ENCODE peak calls at places on chromosomes 16 and 17, in five cellular contexts. X, E, C, V and K are unnamed samples.

GRCh38 chr16:85104147-85104546 is 8.1 kb downstream of the CIBAR2 start:
- DNase-seq in X (no peak), C (no peak), E (no peak), V (no peak), K (no peak)

GRCh38 chr17:65438708-65439294 is 122.6 kb downstream of the AXIN2 start:
- DNase-seq in C (no peak), E (no peak), X (peak), V (peak), K (no peak)

GRCh38 chr16:19474617-19475016 is 47.3 kb downstream of the GDE1 start:
- DNase-seq in C (no peak), V (no peak), E (no peak), X (no peak), K (no peak)

GRCh38 chr16:66927012-66927436 is 1.7 kb upstream of the RRAD start:
- DNase-seq in C (no peak), V (no peak), X (peak), E (no peak), K (no peak)

GRCh38 chr16:58635502-58635901 is 5.9 kb upstream of the CNOT1 start:
- DNase-seq in X (no peak), E (no peak), C (no peak), V (no peak), K (no peak)

GRCh38 chr16:27759301-27759871 is 209.4 kb downstream of the KATNIP start:
- DNase-seq in C (no peak), X (peak), V (no peak), E (no peak), K (no peak)

GRCh38 chr17:4895676-4896331 is 3.5 kb upstream of the C17orf107 start:
- DNase-seq in E (no peak), V (no peak), X (no peak), C (no peak), K (peak)

GRCh38 chr17:63474914-63475460 is 1.9 kb upstream of the ACE start:
- DNase-seq in E (no peak), C (no peak), X (no peak), V (no peak), K (no peak)

GRCh38 chr17:44859701-44860100 is 12.0 kb downstream of the HIGD1B start:
- DNase-seq in C (no peak), X (no peak), E (no peak), V (no peak), K (no peak)

GRCh38 chr17:7883781-7884386 is 4.7 kb upstream of the CHD3 start:
- DNase-seq in V (no peak), C (no peak), E (no peak), X (peak), K (no peak)

GRCh38 chr16:56776562-56776961 is 46.6 kb downstream of the NUP93 start:
- DNase-seq in V (peak), C (no peak), E (peak), X (peak), K (no peak)

GRCh38 chr16:48540222-48540900 is 69.6 kb downstream of the N4BP1 start:
- DNase-seq in X (no peak), C (no peak), V (no peak), E (no peak), K (no peak)

GRCh38 chr17:77692571-77693161 is 265.8 kb upstream of the TNRC6C start:
- DNase-seq in X (peak), V (no peak), E (no peak), C (no peak), K (no peak)

GRCh38 chr17:63714550-63715277 is 14.8 kb upstream of the LIMD2 start:
- DNase-seq in V (no peak), C (no peak), E (no peak), X (no peak), K (no peak)

GRCh38 chr16:3977376-3977775 is 96.9 kb upstream of the CREBBP start:
- DNase-seq in C (no peak), X (no peak), E (no peak), V (no peak), K (no peak)

GRCh38 chr16:16791051-16791450 is 412.1 kb downstream of the NPIPA7 start:
- DNase-seq in E (no peak), C (no peak), X (no peak), V (no peak), K (no peak)

GRCh38 chr17:76740329-76741118 is 2.6 kb downstream of the MFSD11 start:
- DNase-seq in E (no peak), C (no peak), V (no peak), X (no peak), K (no peak)

GRCh38 chr16:56222482-56222997 is 31.3 kb downstream of the GNAO1 start:
- DNase-seq in X (no peak), C (no peak), V (no peak), E (peak), K (no peak)

GRCh38 chr17:57604771-57605733 is 140.0 kb downstream of the CCDC182 start:
- DNase-seq in C (no peak), E (peak), X (peak), V (peak), K (peak)

GRCh38 chr17:82248815-82249638 is 20.2 kb downstream of the SLC16A3 start:
- DNase-seq in C (no peak), E (no peak), V (no peak), X (no peak), K (no peak)

GRCh38 chr17:36602924-36603384 is 1.6 kb downstream of the MRM1 start:
- DNase-seq in C (no peak), E (peak), V (peak), X (peak), K (peak)

GRCh38 chr17:50562266-50563094 is 2.0 kb downstream of the CACNA1G start:
- DNase-seq in X (no peak), V (no peak), C (no peak), E (no peak), K (no peak)